ENCODE peak calls at places on chromosomes 6 and 20, in seven cellular contexts. C is fibroblast of the aortic adventitia, K is esophagus squamous epithelium, H is epithelial cell of esophagus, M is HFFc6, Q is AG04450, P is NB4. O is an unnamed sample.

GRCh38 chr6:15517600-15517999 is 145.2 kb downstream of the DTNBP1 start:
- DNase-seq in H (no peak), P (no peak), K (no peak), M (no peak), Q (no peak), C (no peak), O (no peak)

GRCh38 chr6:73503027-73503772 is 17.6 kb downstream of the EEF1A1 start:
- DNase-seq in M (no peak), Q (no peak), K (no peak), C (no peak), H (no peak), P (peak; percentile 32), O (no peak)

GRCh38 chr6:15524736-15525401 is 138.0 kb downstream of the DTNBP1 start:
- DNase-seq in H (no peak), P (no peak), C (no peak), K (no peak), Q (no peak), M (no peak), O (no peak)

GRCh38 chr6:8229913-8230312 is 127.6 kb upstream of the EEF1E1 start:
- DNase-seq in C (no peak), M (no peak), K (no peak), P (no peak), H (peak; percentile 61), Q (no peak), O (no peak)

GRCh38 chr6:44395501-44395900 is 8.0 kb downstream of the CDC5L start:
- DNase-seq in K (no peak), C (no peak), Q (no peak), M (no peak), H (no peak), P (no peak), O (no peak)

GRCh38 chr6:31576897-31577341 is 1.6 kb downstream of the TNF start:
- DNase-seq in C (no peak), K (no peak), P (peak; percentile 84), Q (no peak), H (no peak), M (no peak), O (no peak)

GRCh38 chr20:10922941-10923340 is 249.1 kb upstream of the JAG1 start:
- DNase-seq in Q (peak; percentile 91), K (no peak), C (peak; percentile 89), M (peak; percentile 70), H (peak; percentile 83), P (no peak), O (no peak)

GRCh38 chr6:44416103-44416502 is 28.6 kb downstream of the CDC5L start:
- DNase-seq in Q (peak; percentile 2), H (peak; percentile 11), M (peak; percentile 35), K (no peak), P (no peak), C (peak; percentile 41), O (no peak)

GRCh38 chr6:107800564-107801164 is 23.4 kb downstream of the SCML4 start:
- DNase-seq in H (peak; percentile 49), Q (no peak), M (no peak), P (peak; percentile 15), C (peak; percentile 11), K (no peak), O (no peak)
- TF ChIP-seq CTCF in H (peak; percentile 69), Q (peak; percentile 29), M (peak; percentile 37), P (peak; percentile 6), C (peak; percentile 26), K (no peak), O (no peak)

GRCh38 chr20:31593221-31594001 is 11.7 kb upstream of the ID1 start:
- DNase-seq in C (peak; percentile 84), H (peak; percentile 100), M (peak; percentile 92), Q (no peak), P (peak; percentile 44), K (no peak), O (no peak)
- TF ChIP-seq CTCF in C (no peak), H (no peak), M (peak; percentile 62), Q (peak; percentile 10), P (no peak), K (no peak), O (no peak)

GRCh38 chr6:41683460-41684310 is 45.4 kb downstream of the MDFI start:
- DNase-seq in M (peak; percentile 36), Q (no peak), K (no peak), P (peak; percentile 82), C (peak; percentile 67), H (peak; percentile 68), O (peak; percentile 77)

GRCh38 chr6:41684311-41685182 is 46.3 kb downstream of the MDFI start:
- DNase-seq in M (no peak), H (no peak), C (no peak), Q (no peak), P (no peak), K (no peak), O (no peak)

GRCh38 chr6:41682056-41682477 is 43.8 kb downstream of the MDFI start:
- DNase-seq in C (peak; percentile 86), Q (peak; percentile 74), M (peak; percentile 75), K (no peak), P (peak; percentile 87), H (peak; percentile 89), O (peak; percentile 74)

GRCh38 chr6:41682966-41683459 is 44.7 kb downstream of the MDFI start:
- DNase-seq in K (no peak), H (no peak), Q (no peak), P (no peak), M (no peak), C (peak; percentile 21), O (no peak)

GRCh38 chr6:41682497-41682961 is 44.3 kb downstream of the MDFI start:
- DNase-seq in P (no peak), Q (no peak), M (no peak), C (no peak), K (no peak), H (no peak), O (no peak)
- TF ChIP-seq CTCF in P (no peak), Q (no peak), M (peak; percentile 3), C (no peak), K (no peak), H (no peak), O (peak; percentile 19)

GRCh38 chr6:40537446-40537845 is 49.7 kb downstream of the LRFN2 start:
- DNase-seq in C (no peak), M (no peak), H (no peak), Q (no peak), K (no peak), P (no peak), O (no peak)

GRCh38 chr6:40538556-40538955 is 48.6 kb downstream of the LRFN2 start:
- DNase-seq in Q (no peak), K (no peak), C (no peak), P (no peak), H (no peak), M (no peak), O (no peak)

GRCh38 chr6:40535105-40535783 is 51.9 kb downstream of the LRFN2 start:
- DNase-seq in H (no peak), K (no peak), Q (no peak), C (no peak), M (no peak), P (no peak), O (no peak)

GRCh38 chr6:40535784-40536380 is 51.3 kb downstream of the LRFN2 start:
- DNase-seq in H (no peak), Q (no peak), P (no peak), C (no peak), M (no peak), K (no peak), O (no peak)

DNA sequence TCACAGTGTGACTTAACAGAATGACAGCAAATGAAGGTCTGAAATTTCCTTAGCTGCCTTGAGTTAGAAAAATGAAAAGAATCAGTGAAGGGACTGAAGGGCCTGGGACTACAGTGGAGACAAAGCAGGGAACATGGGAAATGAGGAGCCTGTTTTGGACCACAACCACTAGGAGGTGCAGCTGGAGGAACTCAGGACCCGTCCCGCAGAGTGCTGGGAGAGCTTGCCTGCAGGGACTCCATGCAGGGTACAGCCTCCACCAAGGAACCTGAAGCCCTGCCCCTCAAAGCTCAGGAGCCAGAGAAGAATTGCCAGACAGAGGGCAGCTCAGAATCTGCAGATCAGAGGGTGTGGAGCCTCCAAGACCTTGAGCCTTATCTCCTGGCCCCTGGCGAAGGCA is 50.7 kb downstream of the LRFN2 start:
- DNase-seq in P (peak; percentile 11), H (no peak), C (no peak), M (peak; percentile 14), K (no peak), Q (no peak), O (no peak)
- TF ChIP-seq CTCF in P (peak; percentile 8), H (no peak), C (no peak), M (peak; percentile 44), K (no peak), Q (peak; percentile 14), O (no peak)

GRCh38 chr6:12291083-12291784 is 1.1 kb downstream of the EDN1 start:
- DNase-seq in P (no peak), Q (no peak), H (peak; percentile 47), C (no peak), K (no peak), M (no peak), O (no peak)

GRCh38 chr6:12289655-12290489 is at the start of gene EDN1:
- DNase-seq in H (peak; percentile 88), P (peak; percentile 84), C (peak; percentile 93), M (peak; percentile 88), Q (peak; percentile 50), K (no peak), O (peak; percentile 67)

GRCh38 chr6:12290490-12290820 is 294 bp downstream of the EDN1 start:
- DNase-seq in M (no peak), C (no peak), K (no peak), H (no peak), P (no peak), Q (no peak), O (no peak)

GRCh38 chr6:12293234-12293930 is 3.2 kb downstream of the EDN1 start:
- DNase-seq in P (no peak), Q (no peak), H (no peak), K (no peak), M (no peak), C (no peak), O (no peak)

GRCh38 chr6:12291785-12292604 is 1.8 kb downstream of the EDN1 start:
- DNase-seq in K (no peak), M (no peak), Q (no peak), P (peak; percentile 16), C (no peak), H (peak; percentile 70), O (no peak)
- TF ChIP-seq CTCF in K (no peak), M (peak; percentile 46), Q (peak; percentile 28), P (no peak), C (peak; percentile 13), H (peak; percentile 39), O (peak; percentile 11)

GRCh38 chr20:4289875-4290274 is 274.5 kb upstream of the RNF24 start:
- DNase-seq in H (no peak), C (no peak), K (no peak), P (no peak), Q (no peak), M (no peak), O (no peak)
- TF ChIP-seq CTCF in H (peak; percentile 4), C (no peak), K (no peak), P (peak; percentile 19), Q (peak; percentile 28), M (peak; percentile 57), O (no peak)

DNA sequence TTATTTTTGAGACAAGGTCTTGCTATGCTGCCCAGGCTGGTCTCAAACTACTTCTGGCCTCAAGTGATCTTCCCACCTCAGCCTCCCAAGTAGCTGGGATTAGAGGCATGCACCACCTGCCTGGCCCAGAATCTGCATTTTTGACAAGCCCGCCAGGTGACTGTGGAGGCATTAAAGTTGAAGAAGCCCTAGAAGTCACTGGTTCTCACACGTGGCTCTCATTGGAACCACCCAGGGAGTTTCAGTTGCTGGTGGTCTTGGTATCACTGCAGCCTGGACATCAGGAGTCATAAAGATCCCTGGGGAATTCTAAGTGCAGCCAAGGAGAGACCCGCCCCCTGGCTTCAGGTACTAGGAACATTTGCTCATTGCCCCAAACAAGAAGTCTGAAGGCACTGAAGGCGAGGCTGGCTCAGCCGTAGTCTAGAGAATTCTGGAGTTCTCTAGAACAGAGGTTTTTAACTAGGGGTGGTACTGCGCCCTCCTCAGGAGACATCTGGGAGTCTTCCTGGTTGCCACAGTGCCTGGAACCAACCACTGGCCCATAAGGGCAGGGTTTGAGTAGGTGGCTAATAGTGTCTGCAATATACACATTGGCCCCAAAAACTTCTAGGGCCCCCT is 182.8 kb downstream of the ZMYND8 start:
- DNase-seq in P (no peak), H (no peak), C (no peak), K (no peak), M (no peak), Q (no peak), O (no peak)
- TF ChIP-seq CTCF in P (no peak), H (no peak), C (no peak), K (no peak), M (peak; percentile 24), Q (no peak), O (peak; percentile 17)

O was measured in CD14-positive monocyte.